ENCODE peak calls at places on chromosomes 11 and 22, in six cellular contexts. R is trophoblast cell; C is IMR-90; G is heart left ventricle; P is activated naive CD8-positive, alpha-beta T cell treated with anti-CD3 and anti-CD28 coated beads, Interleukin-2, amount 50 U/mL, for 16 hours; K is Kasumi-1. I is an unnamed sample.
A peak's percentile ranks its signal among the peaks of the same experiment; 100 is the strongest.

GRCh38 chr11:10632483-10632882 is 61.1 kb downstream of the IRAG1 start:
- DNase-seq in C (no peak), P (no peak), K (no peak), R (peak; percentile 6), G (no peak), I (no peak)

GRCh38 chr11:119108151-119108856 is 1.2 kb downstream of the C2CD2L start:
- DNase-seq in C (peak; percentile 27), P (no peak), R (peak; percentile 80), G (no peak), K (peak; percentile 36), I (peak; percentile 72)

GRCh38 chr22:31083377-31083768 is 2.3 kb downstream of the SMTN start:
- DNase-seq in R (peak; percentile 15), C (no peak), G (peak; percentile 20), P (no peak), K (no peak), I (no peak)

GRCh38 chr22:31344369-31345330 is 1.5 kb downstream of the PATZ1 start:
- DNase-seq in C (peak; percentile 57), G (no peak), K (peak; percentile 8), R (peak; percentile 50), P (no peak), I (no peak)

GRCh38 chr22:37274380-37274862 is 7.9 kb upstream of the CYTH4 start:
- DNase-seq in P (no peak), G (peak; percentile 49), K (peak; percentile 80), C (no peak), R (peak; percentile 17), I (no peak)

GRCh38 chr11:12248330-12248729 is 129.0 kb upstream of the PARVA start:
- DNase-seq in P (no peak), R (peak; percentile 43), K (no peak), C (peak; percentile 57), G (peak; percentile 71), I (no peak)

GRCh38 chr11:1922411-1923113 is 3.1 kb downstream of the TNNT3 start:
- DNase-seq in P (no peak), R (no peak), K (no peak), G (peak; percentile 71), C (no peak), I (no peak)

GRCh38 chr22:50271519-50271970 is 1.4 kb upstream of the MAPK11 start:
- DNase-seq in P (no peak), K (no peak), R (peak; percentile 68), C (peak; percentile 38), G (peak; percentile 77), I (peak; percentile 90)

GRCh38 chr11:109048098-109048497 is 373.9 kb upstream of the C11orf87 start:
- DNase-seq in P (no peak), R (no peak), K (no peak), G (no peak), C (peak; percentile 61), I (no peak)

GRCh38 chr11:31968774-31969433 is 122.0 kb upstream of the RCN1 start:
- DNase-seq in R (no peak), P (no peak), K (no peak), C (peak; percentile 61), G (no peak), I (no peak)

GRCh38 chr11:134480129-134480652 is 68.1 kb upstream of the B3GAT1 start:
- DNase-seq in P (no peak), G (no peak), K (no peak), R (peak; percentile 22), C (no peak), I (no peak)

GRCh38 chr11:64123102-64123434 is 42.8 kb downstream of the MACROD1 start:
- DNase-seq in K (no peak), P (no peak), R (no peak), C (no peak), G (peak; percentile 59), I (no peak)

GRCh38 chr11:95849087-95849825 is 59.0 kb downstream of the CEP57 start:
- DNase-seq in P (no peak), C (peak; percentile 82), G (peak; percentile 50), K (peak; percentile 85), R (peak; percentile 65), I (peak; percentile 49)

GRCh38 chr11:64181506-64182411 is 4.2 kb upstream of the STIP1 start:
- DNase-seq in C (peak; percentile 93), R (peak; percentile 88), K (peak; percentile 88), P (no peak), G (peak; percentile 94), I (peak; percentile 67)

GRCh38 chr11:132632641-132633124 is 899.6 kb downstream of the OPCML start:
- DNase-seq in C (peak; percentile 99), R (peak; percentile 56), K (no peak), P (no peak), G (no peak), I (no peak)

GRCh38 chr11:118375980-118376379 is 16.6 kb downstream of the UBE4A start:
- DNase-seq in P (no peak), C (no peak), G (no peak), R (no peak), K (no peak), I (no peak)

GRCh38 chr11:86948733-86949132 is 6.5 kb downstream of the FZD4 start:
- DNase-seq in G (peak; percentile 34), C (no peak), P (no peak), R (no peak), K (no peak), I (no peak)

GRCh38 chr11:204587-205109 is 2.6 kb downstream of the BET1L start:
- DNase-seq in K (no peak), G (no peak), C (no peak), R (no peak), P (no peak), I (no peak)

GRCh38 chr11:46321757-46322156 is 25.5 kb upstream of the DGKZ start:
- DNase-seq in P (no peak), K (peak; percentile 13), G (no peak), C (no peak), R (peak; percentile 96), I (no peak)

I was measured in D341Med.